ENCODE peak calls at places on chromosome X, in seven cellular contexts. One of them, this sample, is unnamed.

GRCh38 chrX:134732152-134732551 is 73.9 kb upstream of the PLAC1 start:
- DNase-seq in iPS-NIHi11: no peak
- DNase-seq in cerebellar cortex: no peak
- DNase-seq in endodermal cell: no peak
- DNase-seq in T-cell: no peak
- DNase-seq in CD4-positive, alpha-beta memory T cell: no peak
- DNase-seq in tibial nerve: no peak
- DNase-seq in this sample: no peak

GRCh38 chrX:56800801-56801200 is 71.8 kb downstream of the NBDY start:
- DNase-seq in iPS-NIHi11: no peak
- DNase-seq in cerebellar cortex: no peak
- DNase-seq in endodermal cell: peak; percentile 55
- DNase-seq in T-cell: peak; percentile 56
- DNase-seq in CD4-positive, alpha-beta memory T cell: peak; percentile 71
- DNase-seq in tibial nerve: no peak
- DNase-seq in this sample: no peak

GRCh38 chrX:102338162-102338561 is 91.2 kb downstream of the NXF2 start:
- DNase-seq in iPS-NIHi11: no peak
- DNase-seq in cerebellar cortex: no peak
- DNase-seq in endodermal cell: no peak
- DNase-seq in T-cell: no peak
- DNase-seq in CD4-positive, alpha-beta memory T cell: no peak
- DNase-seq in tibial nerve: no peak
- DNase-seq in this sample: no peak

GRCh38 chrX:23883737-23884354 is 23.9 kb downstream of the APOO start:
- DNase-seq in iPS-NIHi11: peak; percentile 11
- DNase-seq in cerebellar cortex: no peak
- DNase-seq in endodermal cell: peak; percentile 67
- DNase-seq in T-cell: no peak
- DNase-seq in CD4-positive, alpha-beta memory T cell: no peak
- DNase-seq in tibial nerve: no peak
- DNase-seq in this sample: no peak

GRCh38 chrX:47174846-47175587 is 18.6 kb upstream of the UBA1 start:
- DNase-seq in iPS-NIHi11: no peak
- DNase-seq in cerebellar cortex: no peak
- DNase-seq in endodermal cell: no peak
- DNase-seq in T-cell: no peak
- DNase-seq in CD4-positive, alpha-beta memory T cell: no peak
- DNase-seq in tibial nerve: no peak
- DNase-seq in this sample: no peak

GRCh38 chrX:57121162-57121741 is at the start of gene SPIN2B:
- DNase-seq in iPS-NIHi11: peak; percentile 88
- DNase-seq in cerebellar cortex: peak; percentile 86
- DNase-seq in endodermal cell: peak; percentile 95
- DNase-seq in T-cell: peak; percentile 68
- DNase-seq in CD4-positive, alpha-beta memory T cell: peak; percentile 76
- DNase-seq in tibial nerve: peak; percentile 48
- DNase-seq in this sample: peak; percentile 37

GRCh38 chrX:48714573-48714972 is 18.0 kb downstream of the SUV39H1 start:
- DNase-seq in iPS-NIHi11: no peak
- DNase-seq in cerebellar cortex: no peak
- DNase-seq in endodermal cell: no peak
- DNase-seq in T-cell: no peak
- DNase-seq in CD4-positive, alpha-beta memory T cell: peak; percentile 70
- DNase-seq in tibial nerve: no peak
- DNase-seq in this sample: no peak

GRCh38 chrX:132955710-132956109 is 2.7 kb downstream of the HS6ST2 start:
- DNase-seq in iPS-NIHi11: no peak
- DNase-seq in cerebellar cortex: no peak
- DNase-seq in endodermal cell: peak; percentile 49
- DNase-seq in T-cell: no peak
- DNase-seq in CD4-positive, alpha-beta memory T cell: no peak
- DNase-seq in tibial nerve: no peak
- DNase-seq in this sample: no peak

GRCh38 chrX:47854474-47854873 is 17.8 kb downstream of the ZNF81 start:
- DNase-seq in iPS-NIHi11: no peak
- DNase-seq in cerebellar cortex: peak; percentile 68
- DNase-seq in endodermal cell: peak; percentile 52
- DNase-seq in T-cell: no peak
- DNase-seq in CD4-positive, alpha-beta memory T cell: peak; percentile 22
- DNase-seq in tibial nerve: peak; percentile 16
- DNase-seq in this sample: no peak

GRCh38 chrX:88865634-88866033 is 118.6 kb downstream of the CPXCR1 start:
- DNase-seq in iPS-NIHi11: no peak
- DNase-seq in cerebellar cortex: no peak
- DNase-seq in endodermal cell: no peak
- DNase-seq in T-cell: no peak
- DNase-seq in CD4-positive, alpha-beta memory T cell: no peak
- DNase-seq in tibial nerve: no peak
- DNase-seq in this sample: no peak

GRCh38 chrX:76183289-76184057 is 10.6 kb downstream of the PBDC1 start:
- DNase-seq in iPS-NIHi11: no peak
- DNase-seq in cerebellar cortex: no peak
- DNase-seq in endodermal cell: no peak
- DNase-seq in T-cell: no peak
- DNase-seq in CD4-positive, alpha-beta memory T cell: no peak
- DNase-seq in tibial nerve: no peak
- DNase-seq in this sample: no peak

GRCh38 chrX:110284159-110284558 is 33.7 kb downstream of the AMMECR1 start:
- DNase-seq in iPS-NIHi11: no peak
- DNase-seq in cerebellar cortex: no peak
- DNase-seq in endodermal cell: no peak
- DNase-seq in T-cell: no peak
- DNase-seq in CD4-positive, alpha-beta memory T cell: no peak
- DNase-seq in tibial nerve: no peak
- DNase-seq in this sample: no peak

GRCh38 chrX:25596881-25597280 is 541.3 kb upstream of the MAGEB18 start:
- DNase-seq in iPS-NIHi11: no peak
- DNase-seq in cerebellar cortex: no peak
- DNase-seq in endodermal cell: no peak
- DNase-seq in T-cell: no peak
- DNase-seq in CD4-positive, alpha-beta memory T cell: no peak
- DNase-seq in tibial nerve: no peak
- DNase-seq in this sample: no peak

GRCh38 chrX:47179221-47179927 is 14.3 kb upstream of the UBA1 start:
- DNase-seq in iPS-NIHi11: no peak
- DNase-seq in cerebellar cortex: peak; percentile 7
- DNase-seq in endodermal cell: peak; percentile 31
- DNase-seq in T-cell: no peak
- DNase-seq in CD4-positive, alpha-beta memory T cell: no peak
- DNase-seq in tibial nerve: no peak
- DNase-seq in this sample: no peak

GRCh38 chrX:132853040-132853439 is 105.4 kb downstream of the HS6ST2 start:
- DNase-seq in iPS-NIHi11: no peak
- DNase-seq in cerebellar cortex: no peak
- DNase-seq in endodermal cell: no peak
- DNase-seq in T-cell: no peak
- DNase-seq in CD4-positive, alpha-beta memory T cell: no peak
- DNase-seq in tibial nerve: no peak
- DNase-seq in this sample: no peak